ENCODE peak calls at places on chromosomes 11 and 22, in seven cellular contexts. O is right cardiac atrium; D is cardiac fibroblast; F is CD4-positive, CD25-positive, alpha-beta regulatory T cell; Y is GM12878; J is coronary artery; P is transverse colon. I is an unnamed sample.

GRCh38 chr11:65414776-65415498 is 7.7 kb upstream of the NEAT1 start:
- DNase-seq in D (peak; percentile 16), J (peak; percentile 71), O (peak; percentile 14), F (no peak), Y (no peak), P (peak; percentile 8), I (no peak)

GRCh38 chr11:96188625-96189006 is 154.4 kb downstream of the MAML2 start:
- DNase-seq in O (no peak), D (peak; percentile 49), J (no peak), F (no peak), P (no peak), Y (peak; percentile 75), I (no peak)

GRCh38 chr11:102111787-102112653 is 1.8 kb downstream of the YAP1 start:
- DNase-seq in Y (no peak), P (peak; percentile 43), F (no peak), O (peak; percentile 31), J (peak; percentile 76), D (peak; percentile 82), I (peak; percentile 63)

GRCh38 chr11:69437001-69437875 is 44.2 kb upstream of the LINC01488 start:
- DNase-seq in P (no peak), D (no peak), Y (no peak), O (no peak), F (no peak), J (no peak), I (no peak)

GRCh38 chr22:41598081-41598480 is 8.4 kb upstream of the PMM1 start:
- DNase-seq in O (no peak), D (peak; percentile 73), P (no peak), Y (no peak), J (no peak), F (no peak), I (no peak)

GRCh38 chr11:116503216-116504160 is 269.3 kb downstream of the BUD13 start:
- DNase-seq in F (no peak), J (peak; percentile 52), D (no peak), Y (no peak), P (no peak), O (no peak), I (no peak)

GRCh38 chr11:122293298-122294023 is 177.4 kb upstream of the BLID start:
- DNase-seq in F (no peak), O (no peak), J (no peak), D (peak; percentile 49), Y (no peak), P (no peak), I (no peak)

GRCh38 chr22:39362271-39362670 is 12.5 kb downstream of the SYNGR1 start:
- DNase-seq in O (no peak), D (no peak), J (no peak), F (no peak), P (no peak), Y (no peak), I (no peak)

GRCh38 chr11:107102692-107103463 is 84.6 kb upstream of the GUCY1A2 start:
- DNase-seq in Y (no peak), F (no peak), P (no peak), O (no peak), J (no peak), D (no peak), I (no peak)

GRCh38 chr11:71446942-71447688 is 1.1 kb downstream of the DHCR7 start:
- DNase-seq in O (no peak), J (no peak), Y (no peak), P (peak; percentile 28), F (no peak), D (peak; percentile 82), I (no peak)

GRCh38 chr11:9922806-9923205 is 258.9 kb downstream of the SWAP70 start:
- DNase-seq in P (no peak), Y (no peak), D (peak; percentile 60), F (no peak), O (no peak), J (no peak), I (no peak)

GRCh38 chr11:75786101-75786736 is 17.6 kb downstream of the DGAT2 start:
- DNase-seq in Y (no peak), P (peak; percentile 72), F (no peak), D (no peak), O (no peak), J (no peak), I (no peak)

GRCh38 chr11:133134561-133135173 is 397.6 kb downstream of the OPCML start:
- DNase-seq in Y (peak; percentile 16), J (no peak), P (peak; percentile 50), D (peak; percentile 53), F (peak; percentile 1), O (peak; percentile 52), I (peak; percentile 61)

GRCh38 chr11:2768471-2769408 is 68.9 kb upstream of the KCNQ1OT1 start:
- DNase-seq in F (no peak), D (peak; percentile 30), J (peak; percentile 67), P (no peak), Y (no peak), O (no peak), I (no peak)

GRCh38 chr22:45284705-45285305 is at the start of gene UPK3A:
- DNase-seq in J (no peak), D (no peak), O (peak; percentile 72), Y (no peak), F (peak; percentile 50), P (peak; percentile 88), I (no peak)
- H3K4me3 ChIP-seq in J (peak within 1 kb of the TSS; percentile 65), D (no peak within 1 kb of the TSS), O (peak within 1 kb of the TSS; percentile 9), Y (peak within 1 kb of the TSS; percentile 53), F (no peak within 1 kb of the TSS), P (peak within 1 kb of the TSS; percentile 42), I (no peak within 1 kb of the TSS)

DNA sequence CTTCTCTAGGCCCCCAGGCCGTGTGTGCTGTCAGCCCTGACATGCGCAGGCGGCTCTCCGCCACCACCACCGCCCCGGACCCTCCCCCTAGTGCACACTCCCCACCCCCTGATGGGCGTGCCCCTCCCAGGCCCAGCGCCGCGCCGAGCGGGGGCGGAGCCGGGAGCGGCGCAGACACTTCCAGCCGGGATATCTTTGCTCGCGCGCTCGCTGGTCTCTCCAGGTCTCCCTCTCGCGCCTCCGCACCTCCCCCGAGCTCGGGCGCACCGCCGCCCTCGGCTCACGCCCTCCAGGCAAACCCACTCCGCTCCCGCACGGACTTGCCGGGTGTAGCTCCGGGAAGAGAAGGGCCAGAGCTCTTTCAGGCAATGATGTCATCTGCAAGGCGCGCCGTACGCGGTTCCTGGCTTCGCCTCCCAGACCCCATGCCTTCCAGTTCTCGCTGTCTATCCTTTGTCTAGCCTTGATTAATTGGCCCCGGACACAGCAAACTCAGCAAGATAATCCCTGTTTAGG is at the start of gene SCN3B:
- DNase-seq in F (no peak), O (peak; percentile 74), D (peak; percentile 62), P (peak; percentile 57), Y (no peak), J (no peak), I (peak; percentile 28)
- H3K4me3 ChIP-seq in F (no peak within 1 kb of the TSS), O (peak within 1 kb of the TSS; percentile 34), D (peak within 1 kb of the TSS; percentile 66), P (peak within 1 kb of the TSS; percentile 54), Y (peak within 1 kb of the TSS; percentile 58), J (peak within 1 kb of the TSS; percentile 61), I (peak within 1 kb of the TSS; percentile 55)

GRCh38 chr22:37187552-37187890 is 526 bp downstream of the C1QTNF6 start:
- DNase-seq in Y (no peak), D (peak; percentile 52), J (no peak), O (peak; percentile 32), F (no peak), P (peak; percentile 55), I (no peak)
- H3K4me3 ChIP-seq in Y (no peak overlapping the region), D (peak overlapping the region; percentile 65), J (peak overlapping the region; percentile 61), O (peak overlapping the region; percentile 25), F (peak overlapping the region; percentile 68), P (peak overlapping the region; percentile 37), I (no peak overlapping the region)

GRCh38 chr11:67045314-67045713 is 11.3 kb upstream of the RHOD start:
- DNase-seq in P (no peak), D (peak; percentile 76), O (no peak), J (no peak), F (no peak), Y (no peak), I (no peak)
- H3K4me3 ChIP-seq in P (no peak overlapping the region), D (no peak overlapping the region), O (no peak overlapping the region), J (no peak overlapping the region), F (no peak overlapping the region), Y (no peak overlapping the region), I (no peak overlapping the region)

GRCh38 chr11:1116666-1117390 is 40.9 kb upstream of the MUC5AC start:
- DNase-seq in P (peak; percentile 4), O (no peak), Y (no peak), F (no peak), J (peak; percentile 69), D (no peak), I (no peak)

GRCh38 chr11:1119282-1120146 is 38.2 kb upstream of the MUC5AC start:
- DNase-seq in F (no peak), J (no peak), P (peak; percentile 3), D (no peak), O (no peak), Y (no peak), I (no peak)

GRCh38 chr11:1118755-1119275 is 38.9 kb upstream of the MUC5AC start:
- DNase-seq in P (no peak), J (peak; percentile 50), D (no peak), O (no peak), Y (no peak), F (no peak), I (no peak)

GRCh38 chr11:1116104-1116503 is 41.4 kb downstream of the MUC2 start:
- DNase-seq in Y (no peak), P (no peak), J (no peak), O (peak; percentile 2), D (no peak), F (no peak), I (no peak)

GRCh38 chr11:1117970-1118369 is 39.8 kb upstream of the MUC5AC start:
- DNase-seq in Y (no peak), O (no peak), D (no peak), P (no peak), F (no peak), J (peak; percentile 56), I (no peak)
- H3K4me3 ChIP-seq in Y (no peak overlapping the region), O (no peak overlapping the region), D (no peak overlapping the region), P (no peak overlapping the region), F (no peak overlapping the region), J (no peak overlapping the region), I (no peak overlapping the region)

GRCh38 chr11:794766-795637 is 3.1 kb downstream of the SLC25A22 start:
- DNase-seq in Y (no peak), D (no peak), O (no peak), P (peak; percentile 43), J (no peak), F (no peak), I (no peak)
- H3K4me3 ChIP-seq in Y (peak overlapping the region; percentile 97), D (peak overlapping the region; percentile 69), O (peak overlapping the region; percentile 46), P (peak overlapping the region; percentile 71), J (peak overlapping the region; percentile 87), F (no peak overlapping the region), I (peak overlapping the region; percentile 85)

GRCh38 chr22:37999236-37999635 is 14.9 kb upstream of the SOX10 start:
- DNase-seq in J (no peak), D (no peak), O (no peak), P (no peak), F (no peak), Y (no peak), I (no peak)
- H3K4me3 ChIP-seq in J (no peak overlapping the region), D (no peak overlapping the region), O (no peak overlapping the region), P (no peak overlapping the region), F (no peak overlapping the region), Y (no peak overlapping the region), I (no peak overlapping the region)

GRCh38 chr22:46748948-46749681 is 11.1 kb upstream of the CERK start:
- DNase-seq in J (no peak), F (peak; percentile 66), O (no peak), P (no peak), Y (no peak), D (peak; percentile 47), I (peak; percentile 65)
- H3K4me3 ChIP-seq in J (no peak overlapping the region), F (peak overlapping the region; percentile 72), O (no peak overlapping the region), P (no peak overlapping the region), Y (no peak overlapping the region), D (no peak overlapping the region), I (peak overlapping the region; percentile 18)

GRCh38 chr11:8689726-8690255 is 7.2 kb downstream of the RPL27A start:
- DNase-seq in P (no peak), J (peak; percentile 28), F (no peak), Y (no peak), D (no peak), O (no peak), I (no peak)
- H3K4me3 ChIP-seq in P (peak overlapping the region; percentile 61), J (peak overlapping the region; percentile 71), F (peak overlapping the region; percentile 97), Y (peak overlapping the region; percentile 88), D (no peak overlapping the region), O (no peak overlapping the region), I (no peak overlapping the region)

I was measured in Jurkat, Clone E6-1.